ENCODE peak calls at places on chromosome 15, in eight cellular contexts. One of them, this sample, is unnamed.

GRCh38 chr15:42092666-42093445 is 1.5 kb downstream of the PLA2G4D start:
- DNase-seq in Peyer's patch: no peak
- DNase-seq in prostate gland: peak
- DNase-seq in left ventricle myocardium inferior: peak
- DNase-seq in A549: no peak
- DNase-seq in thyroid gland: peak
- DNase-seq in A673: no peak
- DNase-seq in caudate nucleus: peak
- DNase-seq in this sample: no peak

GRCh38 chr15:34155859-34156258 is 54.0 kb downstream of the PGBD4 start:
- DNase-seq in Peyer's patch: no peak
- DNase-seq in thyroid gland: no peak
- DNase-seq in caudate nucleus: no peak
- DNase-seq in prostate gland: no peak
- DNase-seq in left ventricle myocardium inferior: no peak
- DNase-seq in A549: no peak
- DNase-seq in A673: no peak
- DNase-seq in this sample: no peak

GRCh38 chr15:62483817-62484216 is 318.7 kb upstream of the C2CD4B start:
- DNase-seq in A673: peak
- DNase-seq in prostate gland: no peak
- DNase-seq in A549: no peak
- DNase-seq in left ventricle myocardium inferior: peak
- DNase-seq in thyroid gland: no peak
- DNase-seq in caudate nucleus: no peak
- DNase-seq in Peyer's patch: no peak
- DNase-seq in this sample: no peak

GRCh38 chr15:63986751-63987341 is 59.4 kb downstream of the DAPK2 start:
- DNase-seq in Peyer's patch: peak
- DNase-seq in caudate nucleus: no peak
- DNase-seq in A673: no peak
- DNase-seq in thyroid gland: no peak
- DNase-seq in A549: no peak
- DNase-seq in left ventricle myocardium inferior: no peak
- DNase-seq in prostate gland: no peak
- DNase-seq in this sample: no peak

GRCh38 chr15:63038926-63039673 is 3.4 kb upstream of the TPM1 start:
- DNase-seq in A673: no peak
- DNase-seq in thyroid gland: no peak
- DNase-seq in Peyer's patch: no peak
- DNase-seq in caudate nucleus: no peak
- DNase-seq in A549: no peak
- DNase-seq in left ventricle myocardium inferior: no peak
- DNase-seq in prostate gland: no peak
- DNase-seq in this sample: no peak

GRCh38 chr15:71934446-71934845 is 124.1 kb downstream of the NR2E3 start:
- DNase-seq in prostate gland: no peak
- DNase-seq in caudate nucleus: no peak
- DNase-seq in left ventricle myocardium inferior: no peak
- DNase-seq in Peyer's patch: no peak
- DNase-seq in thyroid gland: no peak
- DNase-seq in A549: no peak
- DNase-seq in A673: no peak
- DNase-seq in this sample: no peak

GRCh38 chr15:58362262-58362922 is 69.4 kb upstream of the LIPC start:
- DNase-seq in prostate gland: no peak
- DNase-seq in Peyer's patch: no peak
- DNase-seq in thyroid gland: no peak
- DNase-seq in A549: no peak
- DNase-seq in left ventricle myocardium inferior: no peak
- DNase-seq in A673: no peak
- DNase-seq in caudate nucleus: no peak
- DNase-seq in this sample: no peak

GRCh38 chr15:68488966-68489365 is 57.0 kb upstream of the ITGA11 start:
- DNase-seq in Peyer's patch: no peak
- DNase-seq in A549: no peak
- DNase-seq in caudate nucleus: no peak
- DNase-seq in prostate gland: no peak
- DNase-seq in A673: no peak
- DNase-seq in thyroid gland: no peak
- DNase-seq in left ventricle myocardium inferior: no peak
- DNase-seq in this sample: no peak

GRCh38 chr15:70584838-70585706 is 178.3 kb downstream of the UACA start:
- DNase-seq in A673: no peak
- DNase-seq in Peyer's patch: peak
- DNase-seq in thyroid gland: no peak
- DNase-seq in left ventricle myocardium inferior: no peak
- DNase-seq in A549: peak
- DNase-seq in prostate gland: peak
- DNase-seq in caudate nucleus: no peak
- DNase-seq in this sample: no peak

GRCh38 chr15:42891569-42891968 is 29.0 kb downstream of the TTBK2 start:
- DNase-seq in Peyer's patch: no peak
- DNase-seq in left ventricle myocardium inferior: no peak
- DNase-seq in A549: no peak
- DNase-seq in thyroid gland: no peak
- DNase-seq in caudate nucleus: no peak
- DNase-seq in A673: peak
- DNase-seq in prostate gland: no peak
- DNase-seq in this sample: no peak

GRCh38 chr15:64355559-64356442 is at the start of gene CSNK1G1:
- DNase-seq in A673: peak
- DNase-seq in prostate gland: peak
- DNase-seq in thyroid gland: peak
- DNase-seq in A549: peak
- DNase-seq in caudate nucleus: peak
- DNase-seq in Peyer's patch: peak
- DNase-seq in left ventricle myocardium inferior: peak
- DNase-seq in this sample: peak

GRCh38 chr15:50452927-50453326 is 28.7 kb downstream of the USP8 start:
- DNase-seq in Peyer's patch: no peak
- DNase-seq in A549: no peak
- DNase-seq in left ventricle myocardium inferior: no peak
- DNase-seq in caudate nucleus: no peak
- DNase-seq in prostate gland: no peak
- DNase-seq in thyroid gland: no peak
- DNase-seq in A673: no peak
- DNase-seq in this sample: no peak

GRCh38 chr15:28286031-28286430 is 35.9 kb downstream of the HERC2 start:
- DNase-seq in Peyer's patch: no peak
- DNase-seq in A549: no peak
- DNase-seq in prostate gland: no peak
- DNase-seq in thyroid gland: no peak
- DNase-seq in A673: no peak
- DNase-seq in caudate nucleus: no peak
- DNase-seq in left ventricle myocardium inferior: no peak
- DNase-seq in this sample: no peak
- H3K27ac ChIP-seq in Peyer's patch: no peak
- H3K27ac ChIP-seq in A549: no peak
- H3K27ac ChIP-seq in prostate gland: no peak
- H3K27ac ChIP-seq in thyroid gland: no peak
- H3K27ac ChIP-seq in A673: no peak
- H3K27ac ChIP-seq in caudate nucleus: no peak
- H3K27ac ChIP-seq in left ventricle myocardium inferior: peak
- H3K27ac ChIP-seq in this sample: no peak

GRCh38 chr15:59524331-59524731 is 86.3 kb downstream of the FAM81A start:
- DNase-seq in thyroid gland: no peak
- DNase-seq in left ventricle myocardium inferior: no peak
- DNase-seq in prostate gland: no peak
- DNase-seq in A549: no peak
- DNase-seq in Peyer's patch: no peak
- DNase-seq in caudate nucleus: no peak
- DNase-seq in A673: no peak
- DNase-seq in this sample: no peak
- H3K27ac ChIP-seq in thyroid gland: no peak
- H3K27ac ChIP-seq in left ventricle myocardium inferior: no peak
- H3K27ac ChIP-seq in prostate gland: no peak
- H3K27ac ChIP-seq in A549: no peak
- H3K27ac ChIP-seq in Peyer's patch: no peak
- H3K27ac ChIP-seq in caudate nucleus: peak
- H3K27ac ChIP-seq in A673: no peak
- H3K27ac ChIP-seq in this sample: no peak

GRCh38 chr15:75028991-75029377 is 5.6 kb downstream of the PPCDC start:
- DNase-seq in caudate nucleus: no peak
- DNase-seq in A673: no peak
- DNase-seq in left ventricle myocardium inferior: no peak
- DNase-seq in A549: no peak
- DNase-seq in thyroid gland: no peak
- DNase-seq in Peyer's patch: no peak
- DNase-seq in prostate gland: no peak
- DNase-seq in this sample: no peak
- H3K27ac ChIP-seq in caudate nucleus: peak
- H3K27ac ChIP-seq in A673: peak
- H3K27ac ChIP-seq in left ventricle myocardium inferior: peak
- H3K27ac ChIP-seq in A549: peak
- H3K27ac ChIP-seq in thyroid gland: peak
- H3K27ac ChIP-seq in Peyer's patch: no peak
- H3K27ac ChIP-seq in prostate gland: no peak
- H3K27ac ChIP-seq in this sample: no peak

GRCh38 chr15:45107941-45108630 is 5.9 kb downstream of the DUOX2 start:
- DNase-seq in prostate gland: no peak
- DNase-seq in caudate nucleus: no peak
- DNase-seq in A549: no peak
- DNase-seq in thyroid gland: no peak
- DNase-seq in Peyer's patch: no peak
- DNase-seq in left ventricle myocardium inferior: no peak
- DNase-seq in A673: no peak
- DNase-seq in this sample: no peak

GRCh38 chr15:45102226-45102625 is 11.7 kb downstream of the DUOX2 start:
- DNase-seq in thyroid gland: no peak
- DNase-seq in A673: no peak
- DNase-seq in caudate nucleus: no peak
- DNase-seq in prostate gland: no peak
- DNase-seq in left ventricle myocardium inferior: no peak
- DNase-seq in Peyer's patch: no peak
- DNase-seq in A549: no peak
- DNase-seq in this sample: no peak

GRCh38 chr15:45105586-45105985 is 8.4 kb downstream of the DUOX2 start:
- DNase-seq in prostate gland: no peak
- DNase-seq in A549: no peak
- DNase-seq in caudate nucleus: no peak
- DNase-seq in Peyer's patch: no peak
- DNase-seq in left ventricle myocardium inferior: no peak
- DNase-seq in A673: no peak
- DNase-seq in thyroid gland: no peak
- DNase-seq in this sample: no peak

GRCh38 chr15:45110256-45110820 is 3.6 kb downstream of the DUOX2 start:
- DNase-seq in A549: no peak
- DNase-seq in caudate nucleus: no peak
- DNase-seq in thyroid gland: no peak
- DNase-seq in Peyer's patch: no peak
- DNase-seq in left ventricle myocardium inferior: no peak
- DNase-seq in A673: peak
- DNase-seq in prostate gland: no peak
- DNase-seq in this sample: no peak

DNA sequence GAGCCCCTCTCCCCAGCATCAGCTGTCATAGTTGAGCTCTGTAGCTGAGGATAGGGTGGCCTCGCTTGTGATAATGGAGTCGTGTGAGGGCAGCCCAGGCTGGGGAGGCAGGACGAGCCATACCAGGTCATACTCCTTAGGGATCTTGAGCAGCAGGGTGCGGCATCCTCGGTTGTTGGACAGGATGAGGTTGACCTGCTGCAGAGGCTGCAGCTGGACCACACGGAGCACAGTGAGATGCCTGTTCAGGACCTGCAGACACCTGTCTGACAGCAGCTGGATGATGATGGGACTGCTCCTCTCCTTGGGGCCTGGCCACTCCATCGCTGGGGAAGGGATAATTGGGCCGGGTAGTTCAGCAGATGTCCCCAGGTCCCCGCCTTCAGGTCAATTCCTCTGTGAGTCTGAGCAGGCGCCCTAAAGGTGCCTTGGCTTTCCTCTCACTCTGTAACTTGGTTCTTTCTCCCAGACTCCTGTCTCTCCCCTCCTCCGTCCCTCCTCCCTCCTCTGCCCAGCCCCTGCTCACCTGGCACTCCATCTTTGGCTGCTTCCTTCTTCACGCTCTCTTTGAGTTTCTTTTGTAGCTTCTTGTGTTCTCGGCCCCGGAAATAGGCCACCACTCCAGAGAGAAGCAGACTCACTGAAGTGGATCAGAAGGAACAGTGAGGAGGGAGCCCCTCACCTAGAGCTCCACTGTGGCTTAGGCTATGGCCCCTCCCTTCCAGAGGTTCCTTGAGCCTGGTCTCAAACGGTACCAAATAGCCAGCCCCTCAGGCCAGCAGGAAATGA is 7.8 kb downstream of the DUOX2 start:
- DNase-seq in prostate gland: no peak
- DNase-seq in A673: no peak
- DNase-seq in left ventricle myocardium inferior: no peak
- DNase-seq in caudate nucleus: no peak
- DNase-seq in thyroid gland: peak
- DNase-seq in Peyer's patch: no peak
- DNase-seq in A549: no peak
- DNase-seq in this sample: no peak
- H3K27ac ChIP-seq in prostate gland: no peak
- H3K27ac ChIP-seq in A673: no peak
- H3K27ac ChIP-seq in left ventricle myocardium inferior: no peak
- H3K27ac ChIP-seq in caudate nucleus: no peak
- H3K27ac ChIP-seq in thyroid gland: peak
- H3K27ac ChIP-seq in Peyer's patch: no peak
- H3K27ac ChIP-seq in A549: no peak
- H3K27ac ChIP-seq in this sample: no peak

GRCh38 chr15:92163641-92164040 is 230.0 kb upstream of the ST8SIA2 start:
- DNase-seq in thyroid gland: no peak
- DNase-seq in A673: no peak
- DNase-seq in A549: no peak
- DNase-seq in left ventricle myocardium inferior: no peak
- DNase-seq in caudate nucleus: no peak
- DNase-seq in Peyer's patch: no peak
- DNase-seq in prostate gland: no peak
- DNase-seq in this sample: no peak
- H3K27ac ChIP-seq in thyroid gland: no peak
- H3K27ac ChIP-seq in A673: no peak
- H3K27ac ChIP-seq in A549: no peak
- H3K27ac ChIP-seq in left ventricle myocardium inferior: no peak
- H3K27ac ChIP-seq in caudate nucleus: no peak
- H3K27ac ChIP-seq in Peyer's patch: no peak
- H3K27ac ChIP-seq in prostate gland: no peak
- H3K27ac ChIP-seq in this sample: no peak